ENCODE peak calls at places on chromosomes 6 and 20, in six cellular contexts. V is brain microvascular endothelial cell; H is left lung; U is breast epithelium; S is neural crest cell; Y is CD8-positive, alpha-beta T cell. T is an unnamed sample.

GRCh38 chr6:125584468-125584939 is 164.9 kb upstream of the HEY2 start:
- DNase-seq in H (no peak), Y (no peak), U (no peak), S (peak; percentile 29), V (peak; percentile 79), T (no peak)

GRCh38 chr20:57290178-57290484 is 23.7 kb upstream of the BMP7 start:
- DNase-seq in H (no peak), S (no peak), V (no peak), U (no peak), Y (no peak), T (no peak)

GRCh38 chr20:50568549-50568942 is 58.4 kb downstream of the PTPN1 start:
- DNase-seq in H (no peak), Y (no peak), S (no peak), U (no peak), V (no peak), T (no peak)

GRCh38 chr20:43844778-43845614 is 69.7 kb upstream of the TOX2 start:
- DNase-seq in S (no peak), U (peak; percentile 38), V (peak; percentile 87), H (no peak), Y (no peak), T (no peak)

GRCh38 chr6:87808005-87808757 is 106.1 kb upstream of the AKIRIN2 start:
- DNase-seq in S (no peak), Y (no peak), U (no peak), V (no peak), H (no peak), T (no peak)

GRCh38 chr6:168934856-168935627 is 318.6 kb downstream of the THBS2 start:
- DNase-seq in V (no peak), Y (no peak), U (no peak), S (no peak), H (no peak), T (no peak)

GRCh38 chr6:30763618-30764489 is 19.5 kb upstream of the IER3 start:
- DNase-seq in V (peak; percentile 80), Y (no peak), U (peak; percentile 70), H (no peak), S (no peak), T (no peak)

GRCh38 chr20:56520180-56520579 is 4.4 kb upstream of the FAM209A start:
- DNase-seq in V (no peak), H (no peak), U (no peak), Y (no peak), S (no peak), T (no peak)

GRCh38 chr20:34250005-34250404 is 8.8 kb downstream of the ASIP start:
- DNase-seq in H (no peak), V (no peak), Y (no peak), S (no peak), U (no peak), T (peak; percentile 62)

GRCh38 chr6:19835605-19836004 is 1.6 kb upstream of the ID4 start:
- DNase-seq in S (no peak), Y (no peak), H (no peak), V (no peak), U (no peak), T (no peak)

GRCh38 chr6:72832271-72832670 is 210.4 kb downstream of the KCNQ5 start:
- DNase-seq in V (peak; percentile 12), S (no peak), H (no peak), U (no peak), Y (no peak), T (no peak)

GRCh38 chr6:144059139-144059538 is 36.2 kb downstream of the SF3B5 start:
- DNase-seq in Y (no peak), V (no peak), S (no peak), H (no peak), U (no peak), T (no peak)

GRCh38 chr6:10416863-10417641 is 2.2 kb upstream of the TFAP2A start:
- DNase-seq in V (no peak), Y (no peak), U (no peak), S (no peak), H (peak; percentile 75), T (no peak)

GRCh38 chr6:106509420-106510089 is 119.7 kb downstream of the RTN4IP1 start:
- DNase-seq in S (no peak), Y (no peak), H (no peak), U (no peak), V (peak; percentile 29), T (no peak)

GRCh38 chr6:42740725-42741124 is 5.2 kb downstream of the TBCC start:
- DNase-seq in H (no peak), Y (no peak), S (no peak), U (no peak), V (no peak), T (no peak)

GRCh38 chr6:167244991-167245390 is 46.1 kb upstream of the UNC93A start:
- DNase-seq in V (no peak), S (no peak), H (no peak), Y (no peak), U (no peak), T (no peak)

GRCh38 chr6:137282253-137282652 is 63.1 kb upstream of the IFNGR1 start:
- DNase-seq in V (no peak), U (no peak), Y (no peak), S (no peak), H (no peak), T (no peak)

GRCh38 chr6:107330190-107330589 is 129.2 kb downstream of the PDSS2 start:
- DNase-seq in S (no peak), U (no peak), V (no peak), Y (no peak), H (no peak), T (no peak)

GRCh38 chr6:128723667-128724066 is 159.3 kb upstream of the LAMA2 start:
- DNase-seq in V (peak; percentile 15), S (no peak), U (no peak), Y (no peak), H (no peak), T (no peak)

GRCh38 chr20:33858666-33859065 is 47.5 kb downstream of the CHMP4B start:
- DNase-seq in Y (no peak), H (no peak), U (no peak), V (no peak), S (no peak), T (no peak)

GRCh38 chr6:56223995-56224394 is 23.4 kb downstream of the COL21A1 start:
- DNase-seq in Y (no peak), V (peak; percentile 79), H (no peak), S (no peak), U (no peak), T (no peak)

GRCh38 chr6:10612161-10612560 is 82.3 kb downstream of the C6orf52 start:
- DNase-seq in V (no peak), S (no peak), H (no peak), Y (no peak), U (no peak), T (no peak)

DNA sequence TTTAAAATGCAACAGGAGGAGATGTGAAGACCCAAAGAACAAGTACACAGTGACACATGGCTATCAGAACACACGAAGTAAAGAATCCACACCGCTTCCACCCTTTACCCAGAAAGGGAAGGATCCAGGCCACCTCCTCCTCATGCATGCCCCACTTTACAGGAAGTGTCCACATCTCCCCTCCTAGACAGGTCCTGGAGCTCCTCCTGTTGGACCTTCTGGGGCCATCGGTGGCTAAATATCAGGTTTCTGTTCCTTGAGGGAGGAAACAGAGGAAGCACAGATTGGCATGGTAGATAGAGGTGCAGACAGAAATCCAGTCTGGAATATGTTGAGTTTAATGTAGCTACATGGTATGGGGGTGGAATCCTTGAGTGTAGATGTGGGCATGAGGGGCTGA is 10.9 kb downstream of the NINL start:
- DNase-seq in Y (no peak), H (no peak), U (no peak), V (no peak), S (no peak), T (no peak)
- TF ChIP-seq CTCF in Y (no peak), H (no peak), U (no peak), V (peak; percentile 69), S (no peak), T (no peak)

DNA sequence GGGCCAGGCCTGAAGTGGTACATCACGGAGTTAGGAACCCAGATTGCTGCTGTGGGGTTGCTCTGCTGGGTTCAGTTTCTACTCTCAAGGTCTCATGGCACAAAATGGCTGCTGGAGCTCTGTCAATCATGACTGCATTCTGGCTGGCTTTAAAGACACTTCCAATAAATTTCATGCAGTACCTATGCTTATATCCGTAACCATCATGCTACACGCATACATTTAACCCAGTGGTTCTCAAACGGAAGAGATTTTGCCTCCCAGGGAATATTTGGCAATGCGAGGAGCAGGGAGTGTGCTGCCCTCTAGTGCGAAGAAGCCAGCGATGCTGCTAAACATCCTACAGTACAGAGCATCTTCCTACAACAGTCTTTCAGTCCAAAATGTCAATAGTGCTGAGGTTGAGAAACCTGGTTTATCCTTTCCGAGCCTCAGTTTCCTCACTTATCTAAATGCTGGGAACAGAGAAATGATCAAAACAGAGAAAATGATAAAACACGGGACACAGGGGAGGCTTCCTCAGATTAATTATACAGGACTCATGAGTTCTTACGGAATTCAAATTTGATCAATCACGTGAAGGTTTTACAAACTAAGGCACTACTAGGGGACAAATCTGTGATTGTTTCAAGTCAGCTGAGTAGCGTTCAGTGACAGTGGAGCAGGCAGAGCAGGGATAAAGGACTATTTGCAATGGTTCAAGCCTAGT is 9.6 kb upstream of the SLC2A10 start:
- DNase-seq in V (peak; percentile 41), U (no peak), S (no peak), H (no peak), Y (no peak), T (no peak)
- TF ChIP-seq CTCF in V (peak; percentile 91), U (no peak), S (peak; percentile 76), H (peak; percentile 36), Y (no peak), T (peak; percentile 78)

GRCh38 chr6:39365281-39366074 is 43.0 kb upstream of the KCNK16 start:
- DNase-seq in S (no peak), V (peak; percentile 78), U (no peak), H (no peak), Y (no peak), T (no peak)

GRCh38 chr6:39361657-39362486 is 39.4 kb upstream of the KCNK16 start:
- DNase-seq in H (no peak), Y (peak; percentile 15), U (peak; percentile 41), S (peak; percentile 74), V (peak; percentile 64), T (no peak)

GRCh38 chr6:39363280-39363679 is 40.8 kb upstream of the KCNK16 start:
- DNase-seq in H (no peak), V (no peak), Y (no peak), S (no peak), U (no peak), T (no peak)

GRCh38 chr6:39360378-39360777 is 37.9 kb upstream of the KCNK16 start:
- DNase-seq in H (no peak), S (no peak), Y (no peak), V (no peak), U (no peak), T (no peak)

DNA sequence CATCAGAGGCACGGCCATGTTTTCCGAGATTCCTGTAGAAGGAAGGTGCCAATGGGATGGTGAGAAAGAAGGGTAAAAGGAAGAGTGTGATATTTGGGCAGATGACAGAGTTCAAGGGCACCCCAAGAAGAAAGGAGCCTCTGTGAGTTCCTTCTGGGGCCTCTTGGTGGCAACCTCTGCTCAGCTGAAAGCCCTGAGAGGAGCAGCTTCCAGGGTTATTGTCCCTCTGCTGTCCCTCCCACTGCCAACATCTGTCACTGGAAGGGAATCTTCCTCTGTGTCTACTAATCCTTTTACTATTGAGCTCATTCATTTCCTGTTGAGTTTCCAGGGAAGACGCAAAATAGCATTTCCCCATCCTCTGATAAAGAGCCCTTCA is 40.0 kb upstream of the KCNK16 start:
- DNase-seq in Y (no peak), H (no peak), U (no peak), V (peak; percentile 9), S (no peak), T (no peak)
- TF ChIP-seq CTCF in Y (no peak), H (no peak), U (no peak), V (peak; percentile 55), S (no peak), T (no peak)

GRCh38 chr6:99618649-99619408 is 12.2 kb downstream of the PRDM13 start:
- DNase-seq in V (no peak), S (no peak), U (no peak), H (peak; percentile 75), Y (no peak), T (no peak)
- TF ChIP-seq CTCF in V (no peak), S (no peak), U (no peak), H (no peak), Y (no peak), T (no peak)

T was measured in type B pancreatic cell.